ENCODE peak calls at places on chromosomes 12 and 14, in six cellular contexts. B is K562, G is tibial nerve, L is transverse colon, E is right lobe of liver, M is right cardiac atrium. J is an unnamed sample.

GRCh38 chr14:31770271-31770670 is 209.1 kb downstream of the NUBPL start:
- DNase-seq in B (no peak), G (no peak), L (no peak), E (no peak), M (no peak), J (no peak)

GRCh38 chr14:37587881-37588666 is 7.0 kb downstream of the FOXA1 start:
- DNase-seq in B (no peak), G (no peak), L (no peak), E (no peak), M (peak; percentile 28), J (no peak)

GRCh38 chr12:105332925-105333324 is 2.4 kb downstream of the C12orf75 start:
- DNase-seq in B (no peak), G (no peak), L (no peak), E (no peak), M (no peak), J (no peak)

GRCh38 chr14:72024043-72024407 is 91.8 kb downstream of the RGS6 start:
- DNase-seq in B (peak; percentile 20), G (no peak), L (peak; percentile 8), E (no peak), M (no peak), J (peak; percentile 43)

GRCh38 chr14:23141706-23142467 is 22.8 kb upstream of the CEBPE start:
- DNase-seq in B (no peak), G (no peak), L (peak; percentile 26), E (no peak), M (peak; percentile 89), J (no peak)

GRCh38 chr12:1936406-1937320 is 18.2 kb upstream of the CACNA2D4 start:
- DNase-seq in B (no peak), G (no peak), L (peak; percentile 87), E (peak; percentile 85), M (peak; percentile 85), J (no peak)

GRCh38 chr12:131785763-131786330 is 42.3 kb upstream of the MMP17 start:
- DNase-seq in B (no peak), G (no peak), L (no peak), E (no peak), M (no peak), J (no peak)

GRCh38 chr14:51552275-51552674 is 99.4 kb upstream of the FRMD6 start:
- DNase-seq in B (no peak), G (no peak), L (no peak), E (no peak), M (no peak), J (no peak)

GRCh38 chr14:103862393-103862782 is 15.0 kb upstream of the PPP1R13B start:
- DNase-seq in B (peak; percentile 32), G (no peak), L (no peak), E (peak; percentile 38), M (no peak), J (no peak)

GRCh38 chr12:24071842-24072241 is 122.4 kb upstream of the SOX5 start:
- DNase-seq in B (no peak), G (no peak), L (no peak), E (no peak), M (no peak), J (no peak)

GRCh38 chr12:126784328-126784921 is 1482.5 kb upstream of the TMEM132C start:
- DNase-seq in B (peak; percentile 79), G (no peak), L (peak; percentile 30), E (no peak), M (peak; percentile 78), J (peak; percentile 13)

GRCh38 chr12:71602745-71603577 is 60.7 kb downstream of the ZFC3H1 start:
- DNase-seq in B (no peak), G (no peak), L (no peak), E (no peak), M (no peak), J (no peak)

GRCh38 chr14:104609666-104610065 is 5.1 kb upstream of the TMEM179 start:
- DNase-seq in B (no peak), G (no peak), L (no peak), E (no peak), M (no peak), J (no peak)

GRCh38 chr12:72272731-72273498 is 745 bp downstream of the TRHDE start:
- DNase-seq in B (no peak), G (no peak), L (no peak), E (peak; percentile 50), M (peak; percentile 76), J (no peak)

DNA sequence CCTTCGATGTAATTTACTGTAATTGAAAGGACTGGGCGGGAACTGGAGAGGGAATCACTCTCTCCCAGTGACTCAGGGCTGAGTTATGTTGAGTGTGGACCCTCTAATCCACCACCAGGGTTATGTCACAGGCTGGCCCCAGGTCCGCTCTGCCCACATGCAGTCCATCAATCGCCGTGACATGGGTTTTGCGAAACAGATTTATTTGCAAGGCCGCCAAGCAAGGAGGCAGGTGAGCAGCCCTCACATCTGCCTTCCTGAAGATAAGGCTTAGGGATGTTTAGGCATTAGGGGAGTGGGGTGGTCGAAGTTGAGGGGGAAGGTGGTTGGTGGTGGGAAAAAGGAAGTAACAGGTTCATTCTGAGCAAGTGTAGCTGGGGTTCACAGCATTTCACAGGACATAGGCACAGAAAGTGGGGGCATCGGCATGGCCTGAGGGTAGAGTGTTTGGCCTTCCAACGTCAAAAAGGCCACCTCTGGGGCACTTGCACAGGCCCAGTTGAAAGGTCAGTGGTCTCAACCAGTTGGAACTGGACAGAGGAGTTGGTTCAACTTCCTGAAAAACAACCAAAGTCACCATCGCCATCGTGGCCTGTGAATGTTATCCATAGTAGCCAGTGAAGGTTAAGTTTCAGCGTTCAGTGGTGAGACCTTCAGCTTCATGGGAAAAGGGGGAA is 66.9 kb downstream of the DNAH10 start:
- DNase-seq in B (no peak), G (no peak), L (no peak), E (no peak), M (no peak), J (no peak)
- H3K4me3 ChIP-seq in B (no peak overlapping the region), G (no peak overlapping the region), L (no peak overlapping the region), E (no peak overlapping the region), M (no peak overlapping the region), J (no peak overlapping the region)

GRCh38 chr12:116881867-116882507 is 746 bp upstream of the HRK start:
- DNase-seq in B (no peak), G (no peak), L (no peak), E (no peak), M (no peak), J (no peak)
- H3K27me3 ChIP-seq in B (peaks cover 67% of the 10 kb centered on the region), G (peaks cover 80% of the 10 kb centered on the region), L (peaks cover 80% of the 10 kb centered on the region), E (peaks cover 31% of the 10 kb centered on the region), M (no peaks in the 10 kb centered on the region), J (peaks cover 44% of the 10 kb centered on the region)

GRCh38 chr14:24300326-24300980 is 803 bp downstream of the NOP9 start:
- DNase-seq in B (peak; percentile 14), G (no peak), L (no peak), E (no peak), M (no peak), J (no peak)

GRCh38 chr14:24299255-24300191 is at the start of the genes DHRS1 and NOP9:
- DNase-seq in B (peak; percentile 92), G (peak; percentile 83), L (peak; percentile 96), E (peak; percentile 96), M (peak; percentile 97), J (no peak)

GRCh38 chr14:24296341-24297157 is 3.0 kb downstream of the DHRS1 start:
- DNase-seq in B (peak; percentile 80), G (no peak), L (peak; percentile 54), E (no peak), M (peak; percentile 76), J (no peak)

GRCh38 chr14:24297190-24297964 is 2.2 kb downstream of the DHRS1 start:
- DNase-seq in B (peak; percentile 60), G (no peak), L (no peak), E (no peak), M (no peak), J (no peak)

GRCh38 chr14:24298892-24299254 is 707 bp downstream of the DHRS1 start:
- DNase-seq in B (peak; percentile 28), G (no peak), L (no peak), E (no peak), M (no peak), J (no peak)
- H3K9me3 ChIP-seq in B (no peaks in the 10 kb centered on the region), G (no peaks in the 10 kb centered on the region), L (no peaks in the 10 kb centered on the region), E (no peaks in the 10 kb centered on the region), M (no peaks in the 10 kb centered on the region), J (no peaks in the 10 kb centered on the region)

GRCh38 chr14:88164906-88165534 is 158.0 kb downstream of the KCNK10 start:
- DNase-seq in B (no peak), G (no peak), L (no peak), E (no peak), M (no peak), J (no peak)
- H3K4me3 ChIP-seq in B (no peak overlapping the region), G (no peak overlapping the region), L (no peak overlapping the region), E (no peak overlapping the region), M (no peak overlapping the region), J (no peak overlapping the region)

GRCh38 chr12:49342914-49343731 is 3.6 kb upstream of the DNAJC22 start:
- DNase-seq in B (peak; percentile 62), G (no peak), L (no peak), E (no peak), M (peak; percentile 67), J (no peak)

GRCh38 chr12:49344486-49345047 is 2.1 kb upstream of the DNAJC22 start:
- DNase-seq in B (no peak), G (no peak), L (no peak), E (no peak), M (no peak), J (no peak)

GRCh38 chr12:49345840-49346658 is 639 bp upstream of the DNAJC22 start:
- DNase-seq in B (no peak), G (no peak), L (no peak), E (no peak), M (peak; percentile 41), J (no peak)

GRCh38 chr12:49346659-49347306 is at the start of gene DNAJC22:
- DNase-seq in B (peak; percentile 75), G (no peak), L (peak; percentile 38), E (no peak), M (peak; percentile 68), J (no peak)

GRCh38 chr12:49345048-49345839 is 1.4 kb upstream of the DNAJC22 start:
- DNase-seq in B (no peak), G (no peak), L (peak; percentile 24), E (no peak), M (peak; percentile 60), J (no peak)
- H3K27me3 ChIP-seq in B (peaks cover 37% of the 10 kb centered on the region), G (peaks cover 94% of the 10 kb centered on the region), L (peaks cover 88% of the 10 kb centered on the region), E (no peaks in the 10 kb centered on the region), M (no peaks in the 10 kb centered on the region), J (peaks cover 82% of the 10 kb centered on the region)

GRCh38 chr12:83691730-83692129 is 1005.0 kb downstream of the TMTC2 start:
- DNase-seq in B (no peak), G (no peak), L (no peak), E (no peak), M (no peak), J (no peak)
- H3K9me3 ChIP-seq in B (no peaks in the 10 kb centered on the region), G (no peaks in the 10 kb centered on the region), L (no peaks in the 10 kb centered on the region), E (no peaks in the 10 kb centered on the region), M (no peaks in the 10 kb centered on the region), J (no peaks in the 10 kb centered on the region)